ENCODE peak calls at places on chromosomes 6 and 20, in six cellular contexts. N is RPMI8226; E is stimulated activated CD4-positive, alpha-beta T cell treated with anti-CD3 and anti-CD28 coated beads, Interleukin-12 subunit alpha, Interleukin-12 subunit beta, amount 100 ng/mL, for 4 hours; B is NCI-H1694 treated with DMSO at 0.1 percent for 48 hours; V is AG10803; T is cardiac fibroblast. I is an unnamed sample.

GRCh38 chr20:63744574-63745423 is 5.2 kb downstream of the SLC2A4RG start:
- DNase-seq in N (no peak), E (no peak), B (no peak), V (no peak), T (no peak), I (peak)

GRCh38 chr20:23763345-23763744 is 12.6 kb upstream of the CST1 start:
- DNase-seq in N (no peak), E (no peak), B (no peak), V (no peak), T (no peak), I (no peak)

GRCh38 chr6:103534107-103534506 is 1325.6 kb downstream of the HACE1 start:
- DNase-seq in N (no peak), E (no peak), B (no peak), V (no peak), T (no peak), I (no peak)

GRCh38 chr6:90466191-90466940 is 120.5 kb downstream of the MAP3K7 start:
- DNase-seq in N (peak), E (peak), B (no peak), V (no peak), T (no peak), I (no peak)

GRCh38 chr20:33322456-33322855 is 39.4 kb downstream of the BPIFB1 start:
- DNase-seq in N (no peak), E (no peak), B (no peak), V (no peak), T (no peak), I (no peak)

GRCh38 chr6:32883789-32884188 is 29.8 kb downstream of the PSMB9 start:
- DNase-seq in N (no peak), E (no peak), B (no peak), V (peak), T (peak), I (no peak)

GRCh38 chr6:9178066-9178465 is 742.7 kb upstream of the SLC35B3 start:
- DNase-seq in N (no peak), E (no peak), B (no peak), V (no peak), T (no peak), I (no peak)

GRCh38 chr6:101879782-101880181 is 486.3 kb downstream of the GRIK2 start:
- DNase-seq in N (no peak), E (no peak), B (no peak), V (no peak), T (no peak), I (no peak)

GRCh38 chr20:25467441-25467840 is 60.0 kb downstream of the GINS1 start:
- DNase-seq in N (no peak), E (no peak), B (no peak), V (no peak), T (no peak), I (peak)

GRCh38 chr6:156832166-156832743 is 55.1 kb downstream of the ARID1B start:
- DNase-seq in N (no peak), E (no peak), B (no peak), V (peak), T (peak), I (no peak)

GRCh38 chr6:140684776-140685550 is 1310.5 kb upstream of the CITED2 start:
- DNase-seq in N (no peak), E (no peak), B (no peak), V (no peak), T (peak), I (no peak)

GRCh38 chr6:148037496-148037895 is 305.1 kb upstream of the SASH1 start:
- DNase-seq in N (no peak), E (no peak), B (no peak), V (no peak), T (no peak), I (no peak)

GRCh38 chr6:49553353-49553752 is 2.9 kb downstream of the C6orf141 start:
- DNase-seq in N (no peak), E (no peak), B (no peak), V (no peak), T (no peak), I (no peak)

GRCh38 chr6:129686941-129687627 is 22.9 kb downstream of the ARHGAP18 start:
- DNase-seq in N (peak), E (no peak), B (no peak), V (peak), T (peak), I (no peak)

GRCh38 chr20:47765715-47766594 is 19.3 kb downstream of the SULF2 start:
- DNase-seq in N (no peak), E (no peak), B (no peak), V (peak), T (peak), I (no peak)

GRCh38 chr20:1841554-1842140 is 53.6 kb upstream of the SIRPA start:
- DNase-seq in N (no peak), E (no peak), B (no peak), V (peak), T (peak), I (no peak)

GRCh38 chr6:138692058-138692977 is 81.3 kb upstream of the CCDC28A start:
- DNase-seq in N (peak), E (peak), B (no peak), V (peak), T (peak), I (peak)

GRCh38 chr20:16498526-16499140 is 74.6 kb downstream of the KIF16B start:
- DNase-seq in N (no peak), E (no peak), B (no peak), V (no peak), T (no peak), I (no peak)

GRCh38 chr6:10554826-10555225 is 33.7 kb downstream of the GCNT2 start:
- DNase-seq in N (no peak), E (no peak), B (no peak), V (no peak), T (no peak), I (no peak)

GRCh38 chr6:28922841-28923317 is 906 bp downstream of the TRIM27 start:
- DNase-seq in N (peak), E (peak), B (no peak), V (peak), T (peak), I (peak)